ENCODE peak calls at places on chromosome 4, in four cellular contexts. O is psoas muscle, Y is tibial artery, I is fibroblast of lung. Q is an unnamed sample.

GRCh38 chr4:25308761-25309160 is 3.8 kb upstream of the ZCCHC4 start:
- DNase-seq in O (no peak), Y (no peak), I (no peak), Q (no peak)

GRCh38 chr4:8024073-8024786 is 84.6 kb upstream of the AFAP1 start:
- DNase-seq in O (no peak), Y (no peak), I (no peak), Q (no peak)

GRCh38 chr4:98688416-98689290 is 30.2 kb upstream of the TSPAN5 start:
- DNase-seq in O (no peak), Y (no peak), I (peak), Q (no peak)

GRCh38 chr4:22237155-22237751 is 278.6 kb downstream of the ADGRA3 start:
- DNase-seq in O (no peak), Y (no peak), I (peak), Q (peak)

GRCh38 chr4:78222575-78223186 is 165.6 kb downstream of the FRAS1 start:
- DNase-seq in O (no peak), Y (no peak), I (no peak), Q (no peak)

GRCh38 chr4:104064650-104065577 is 345.1 kb upstream of the TACR3 start:
- DNase-seq in O (no peak), Y (no peak), I (peak), Q (no peak)

GRCh38 chr4:105088110-105088879 is 58.4 kb upstream of the TET2 start:
- DNase-seq in O (no peak), Y (no peak), I (peak), Q (no peak)

GRCh38 chr4:71978192-71978845 is 53.5 kb upstream of the NPFFR2 start:
- DNase-seq in O (no peak), Y (no peak), I (no peak), Q (no peak)

GRCh38 chr4:69764311-69764710 is 3.9 kb upstream of the SULT1B1 start:
- DNase-seq in O (no peak), Y (no peak), I (peak), Q (no peak)

GRCh38 chr4:4862665-4863482 is 3.4 kb downstream of the MSX1 start:
- DNase-seq in O (no peak), Y (no peak), I (no peak), Q (no peak)

GRCh38 chr4:76696109-76696508 is 201.8 kb downstream of the SOWAHB start:
- DNase-seq in O (no peak), Y (no peak), I (peak), Q (no peak)

GRCh38 chr4:4417886-4418285 is 31.0 kb downstream of the NSG1 start:
- DNase-seq in O (no peak), Y (no peak), I (no peak), Q (no peak)

DNA sequence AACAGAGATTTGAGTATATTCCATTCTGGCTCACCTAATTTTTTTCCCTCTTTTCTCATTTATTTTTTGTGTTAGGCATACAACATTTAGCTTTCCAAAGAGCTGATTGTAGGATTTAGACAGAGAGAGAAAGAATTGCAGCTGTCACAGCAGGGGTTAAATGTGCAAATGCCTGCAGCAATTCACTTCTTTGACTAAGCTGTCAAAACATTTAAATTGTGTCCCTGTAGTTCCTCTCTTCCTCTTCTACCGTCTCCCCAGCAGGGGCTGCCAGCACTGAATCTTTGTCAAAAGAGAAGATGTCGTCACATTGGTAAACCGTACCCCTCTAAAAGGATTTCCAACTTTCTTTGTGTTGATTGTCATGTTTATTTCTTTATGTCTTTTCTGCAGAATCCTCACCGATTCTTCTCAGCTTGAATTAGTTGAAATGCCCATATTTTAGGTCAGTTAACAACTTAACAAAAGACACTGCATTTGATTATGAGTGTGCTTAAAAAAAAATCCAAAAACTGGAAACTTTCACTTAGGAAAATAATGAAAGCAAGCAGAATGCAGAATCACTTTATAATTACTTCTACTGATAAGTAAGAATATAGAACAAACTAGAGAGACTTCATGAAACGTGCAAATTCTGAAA is 111.1 kb upstream of the PTPN13 start:
- DNase-seq in O (no peak), Y (no peak), I (peak), Q (no peak)
- H3K4me3 ChIP-seq in O (no peak), Y (no peak), I (peak), Q (no peak)

GRCh38 chr4:150080875-150081274 is 2.6 kb downstream of the DCLK2 start:
- DNase-seq in O (no peak), Y (no peak), I (no peak), Q (no peak)

GRCh38 chr4:150080335-150080734 is 2.1 kb downstream of the DCLK2 start:
- DNase-seq in O (no peak), Y (no peak), I (peak), Q (no peak)

GRCh38 chr4:150082241-150082640 is 4.0 kb downstream of the DCLK2 start:
- DNase-seq in O (no peak), Y (no peak), I (no peak), Q (no peak)

GRCh38 chr4:150078041-150078995 is at the start of gene DCLK2:
- DNase-seq in O (peak), Y (peak), I (peak), Q (no peak)

DNA sequence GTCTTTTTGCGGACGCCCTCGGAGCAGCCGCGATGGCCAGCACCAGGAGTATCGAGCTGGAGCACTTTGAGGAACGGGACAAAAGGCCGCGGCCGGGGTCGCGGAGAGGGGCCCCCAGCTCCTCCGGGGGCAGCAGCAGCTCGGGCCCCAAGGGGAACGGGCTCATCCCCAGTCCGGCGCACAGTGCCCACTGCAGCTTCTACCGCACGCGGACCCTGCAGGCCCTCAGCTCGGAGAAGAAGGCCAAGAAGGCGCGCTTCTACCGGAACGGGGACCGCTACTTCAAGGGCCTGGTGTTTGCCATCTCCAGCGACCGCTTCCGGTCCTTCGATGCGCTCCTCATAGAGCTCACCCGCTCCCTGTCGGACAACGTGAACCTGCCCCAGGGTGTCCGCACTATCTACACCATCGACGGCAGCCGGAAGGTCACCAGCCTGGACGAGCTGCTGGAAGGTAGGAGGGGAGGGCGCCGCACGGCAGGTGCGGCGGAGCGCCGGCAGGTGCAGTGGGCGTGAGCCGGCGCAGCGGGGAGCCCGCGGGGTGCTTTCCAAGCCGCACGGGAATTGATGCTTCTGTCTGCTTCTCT is 844 bp downstream of the DCLK2 start:
- DNase-seq in O (peak), Y (peak), I (peak), Q (no peak)
- H3K27ac ChIP-seq in O (peak), Y (peak), I (peak), Q (no peak)

GRCh38 chr4:118999919-119000318 is 111.3 kb downstream of the SYNPO2 start:
- DNase-seq in O (no peak), Y (no peak), I (no peak), Q (no peak)

GRCh38 chr4:118994030-118994429 is 105.4 kb downstream of the SYNPO2 start:
- DNase-seq in O (no peak), Y (no peak), I (peak), Q (no peak)

GRCh38 chr4:118995693-118996391 is 107.2 kb downstream of the SYNPO2 start:
- DNase-seq in O (no peak), Y (no peak), I (no peak), Q (no peak)

GRCh38 chr4:119000400-119000799 is 111.7 kb downstream of the SYNPO2 start:
- DNase-seq in O (no peak), Y (no peak), I (no peak), Q (no peak)

GRCh38 chr4:118997601-118998000 is 108.9 kb downstream of the SYNPO2 start:
- DNase-seq in O (no peak), Y (no peak), I (no peak), Q (no peak)
- H3K4me3 ChIP-seq in O (peak), Y (peak), I (no peak), Q (no peak)

DNA sequence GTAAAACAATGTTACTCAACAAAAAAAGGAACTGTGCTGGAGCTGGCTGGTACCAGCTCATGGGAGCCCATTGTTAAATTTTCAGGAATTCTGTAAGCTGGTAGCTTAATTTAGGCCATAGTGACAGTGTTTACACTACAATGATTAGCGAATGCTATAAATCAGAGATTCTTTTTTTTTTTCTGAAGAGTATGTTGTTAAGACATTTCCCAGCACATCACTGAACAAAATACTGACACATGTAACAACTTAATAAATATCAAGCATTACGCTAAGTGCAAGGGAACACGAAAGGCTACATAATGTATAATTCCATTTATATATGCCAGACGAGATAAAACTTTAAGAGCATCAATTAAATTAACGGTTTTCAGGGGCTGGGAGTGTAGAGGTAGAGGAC is 4.4 kb downstream of the WDFY3 start:
- DNase-seq in O (no peak), Y (no peak), I (no peak), Q (no peak)
- H3K27ac ChIP-seq in O (no peak), Y (no peak), I (no peak), Q (no peak)

GRCh38 chr4:110184124-110184790 is 14.2 kb downstream of the ELOVL6 start:
- DNase-seq in O (no peak), Y (no peak), I (no peak), Q (no peak)
- H3K4me3 ChIP-seq in O (no peak), Y (no peak), I (no peak), Q (no peak)

GRCh38 chr4:151304226-151304625 is 21.2 kb downstream of the SH3D19 start:
- DNase-seq in O (no peak), Y (no peak), I (no peak), Q (no peak)
- H3K27ac ChIP-seq in O (no peak), Y (no peak), I (no peak), Q (no peak)

DNA sequence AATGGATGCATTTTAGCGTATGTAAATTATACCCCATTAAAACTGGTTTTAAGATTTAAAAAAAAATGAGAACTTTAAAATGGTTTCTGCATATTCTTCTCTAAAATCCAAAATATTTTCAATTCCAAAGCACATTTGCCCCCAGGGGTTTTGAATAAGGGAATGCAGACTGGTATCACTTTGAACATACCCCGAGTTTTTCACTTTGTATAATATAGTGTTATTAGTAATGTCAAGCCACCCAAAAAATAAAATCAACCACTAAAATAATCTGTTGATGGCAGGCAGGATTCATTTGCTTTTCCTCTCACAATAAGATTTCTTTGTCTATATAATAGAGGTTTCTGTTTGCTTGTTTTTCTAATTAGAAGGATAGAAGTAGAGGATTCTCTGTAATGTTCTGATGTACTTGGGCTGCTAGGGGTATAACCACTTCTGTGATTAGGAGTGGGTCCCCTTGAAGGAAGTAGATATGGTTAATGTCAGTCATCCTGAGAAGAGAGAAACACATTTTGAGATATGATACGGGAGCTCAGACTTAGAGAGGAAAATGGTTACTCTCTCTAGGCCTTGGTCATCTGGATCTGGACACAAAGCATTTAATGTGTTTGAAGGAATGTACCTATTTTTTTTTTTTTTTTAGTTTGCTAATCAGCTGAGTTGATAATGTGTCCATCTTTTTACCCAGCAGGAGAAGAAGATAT is 9.3 kb upstream of the LIN54 start:
- DNase-seq in O (no peak), Y (no peak), I (no peak), Q (no peak)
- H3K4me3 ChIP-seq in O (no peak), Y (no peak), I (no peak), Q (no peak)